ENCODE peak calls at places on chromosomes 16 and 17, in four cellular contexts. C, F, O and V are unnamed samples.

GRCh38 chr16:2156025-2156848 is 655 bp downstream of the TRAF7 start:
- DNase-seq in O (peak), C (no peak), F (peak), V (no peak)

GRCh38 chr16:87921236-87921773 is 15.0 kb downstream of the CA5A start:
- DNase-seq in O (no peak), F (peak), C (no peak), V (no peak)

GRCh38 chr16:84496991-84497390 is 7.5 kb downstream of the MEAK7 start:
- DNase-seq in O (no peak), C (no peak), F (no peak), V (no peak)

GRCh38 chr16:3030872-3031212 is 5.9 kb downstream of the BICDL2 start:
- DNase-seq in O (no peak), F (no peak), C (no peak), V (no peak)

GRCh38 chr17:16980813-16981731 is 9.2 kb upstream of the TNFRSF13B start:
- DNase-seq in O (no peak), F (no peak), C (no peak), V (no peak)

GRCh38 chr16:58026139-58026704 is 668 bp downstream of the MMP15 start:
- DNase-seq in F (peak), O (no peak), C (peak), V (peak)

GRCh38 chr17:6330936-6331335 is 104.0 kb downstream of the AIPL1 start:
- DNase-seq in F (no peak), C (no peak), O (no peak), V (no peak)

GRCh38 chr16:85202631-85203461 is 90.6 kb upstream of the CIBAR2 start:
- DNase-seq in F (no peak), O (no peak), C (no peak), V (peak)

GRCh38 chr17:68627956-68628355 is 26.8 kb upstream of the FAM20A start:
- DNase-seq in O (no peak), F (no peak), C (no peak), V (no peak)

GRCh38 chr16:73199214-73199613 is 151.3 kb upstream of the ZFHX3 start:
- DNase-seq in O (no peak), C (peak), F (no peak), V (no peak)

GRCh38 chr16:57185446-57185944 is 344 bp downstream of the PSME3IP1 start:
- DNase-seq in O (no peak), F (peak), C (peak), V (no peak)

GRCh38 chr16:66357523-66357928 is 9.0 kb upstream of the CDH5 start:
- DNase-seq in C (peak), F (peak), O (peak), V (peak)

GRCh38 chr16:14669776-14670175 is 24.3 kb downstream of the PLA2G10 start:
- DNase-seq in O (no peak), C (peak), F (no peak), V (no peak)

DNA sequence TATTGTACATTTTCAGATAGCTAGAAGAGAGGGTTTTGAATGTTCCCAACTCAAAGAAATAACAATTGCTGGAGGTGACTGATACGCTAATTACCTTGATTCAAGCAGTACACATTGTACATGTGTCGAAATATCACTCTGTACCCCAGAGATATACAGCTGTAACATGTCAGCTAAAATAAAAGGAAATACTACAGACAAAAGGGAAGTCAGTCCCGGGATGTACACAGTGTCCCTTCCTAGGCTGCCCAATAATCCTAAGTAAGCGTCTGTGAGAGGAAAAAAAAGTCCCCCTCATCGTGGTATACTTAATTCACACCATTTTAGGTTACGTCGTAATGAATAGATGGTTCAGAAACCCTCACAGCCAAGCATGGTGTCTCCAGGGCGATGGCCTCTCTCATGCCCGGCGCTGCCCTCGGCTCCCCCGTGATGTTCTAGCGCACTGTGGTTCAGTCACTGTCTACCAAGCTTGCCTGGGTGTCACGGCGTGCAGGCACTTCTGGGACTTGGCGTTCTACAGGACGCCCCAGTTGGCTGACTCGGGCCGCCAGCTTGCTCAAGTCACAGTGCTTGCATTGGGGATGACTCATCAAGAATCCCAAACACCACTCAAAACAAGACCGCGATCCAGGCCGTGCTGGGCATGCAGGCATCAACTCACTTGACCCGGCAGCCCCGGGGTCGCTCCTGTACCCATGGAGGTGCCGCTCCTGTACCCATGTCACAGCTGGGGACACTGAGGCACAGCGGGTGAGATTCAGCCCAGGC is 27.6 kb downstream of the CCDC40 start:
- DNase-seq in O (peak), F (peak), C (peak), V (no peak)
- TF ChIP-seq ESRRA in O (no peak), F (no peak), C (no peak), V (no peak)

GRCh38 chr17:46756061-46756735 is 62.3 kb downstream of the WNT3 start:
- DNase-seq in C (no peak), O (no peak), F (no peak), V (no peak)

GRCh38 chr17:46756861-46757260 is 61.6 kb downstream of the WNT3 start:
- DNase-seq in C (no peak), F (no peak), O (no peak), V (no peak)

GRCh38 chr17:46751425-46751824 is 67.1 kb downstream of the WNT3 start:
- DNase-seq in O (no peak), C (no peak), F (no peak), V (no peak)
- TF ChIP-seq HMGXB4 in O (no peak), C (no peak), F (no peak), V (no peak)

DNA sequence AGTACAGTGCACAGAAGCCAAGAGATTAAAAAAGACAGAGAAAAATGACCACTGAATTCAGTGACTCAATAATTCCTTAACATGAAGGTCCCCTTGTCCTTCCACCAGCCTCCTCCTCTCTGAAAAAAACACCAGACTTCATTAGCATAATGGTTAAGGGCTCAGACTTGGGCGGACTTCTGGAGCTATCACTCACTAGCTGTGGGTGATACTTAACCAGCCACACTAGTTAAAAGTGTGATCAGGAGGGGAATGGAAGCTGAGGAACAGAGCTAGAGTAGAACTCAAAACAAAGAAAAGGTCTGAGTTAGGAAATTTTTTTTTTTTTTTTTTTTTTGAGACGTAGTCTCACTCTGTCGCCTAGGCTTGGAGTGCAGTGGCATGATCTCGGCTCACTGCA is 23.2 kb downstream of the ZNF652 start:
- DNase-seq in O (no peak), C (no peak), F (peak), V (no peak)
- TF ChIP-seq ESRRA in O (no peak), C (no peak), F (no peak), V (no peak)

DNA sequence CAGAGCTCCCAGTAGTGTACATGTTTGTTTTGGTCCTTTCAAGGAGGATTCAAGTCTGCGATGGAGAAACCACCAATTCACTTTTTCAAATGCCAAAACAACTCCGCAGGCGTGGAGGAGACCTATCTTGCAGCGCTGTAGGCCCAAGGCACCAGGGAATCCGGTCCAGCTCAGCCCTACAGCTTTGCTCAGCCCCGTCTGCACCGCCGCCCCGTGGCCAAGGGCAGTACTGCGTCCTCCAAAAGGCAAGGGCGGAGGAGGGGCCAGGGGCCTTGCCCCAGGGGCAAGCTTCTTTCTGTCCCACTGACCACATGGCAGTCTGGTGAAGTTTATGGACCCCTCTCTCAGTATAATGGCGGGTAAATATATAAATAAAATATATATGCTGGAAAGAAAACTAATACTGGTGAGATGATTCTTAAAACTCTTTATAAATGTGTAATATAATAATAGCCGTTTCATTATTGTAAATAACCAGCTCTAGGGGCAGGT is 709 bp upstream of the CD300LG start:
- DNase-seq in F (peak), C (peak), O (peak), V (peak)
- TF ChIP-seq HMGXB4 in F (no peak), C (no peak), O (peak), V (peak)

GRCh38 chr17:79340286-79340685 is 265.7 kb downstream of the ENGASE start:
- DNase-seq in O (no peak), C (no peak), F (no peak), V (no peak)
- TF ChIP-seq ESRRA in O (no peak), C (no peak), F (no peak), V (no peak)